ENCODE peak calls at places on chromosomes 3 and 15, in four cellular contexts. L, X, N and H are unnamed samples.
A peak's percentile ranks its signal among the peaks of the same experiment; 100 is the strongest.

GRCh38 chr3:42749753-42750231 is 23.3 kb downstream of the CCDC13 start:
- DNase-seq in L (no peak), X (peak; percentile 54), N (peak; percentile 23), H (peak; percentile 16)

GRCh38 chr15:45386420-45386819 is 8.1 kb upstream of the GATM start:
- DNase-seq in L (no peak), X (no peak), N (no peak), H (peak; percentile 29)

GRCh38 chr15:46723308-46723707 is 994.0 kb upstream of the SEMA6D start:
- DNase-seq in L (no peak), X (no peak), N (no peak), H (no peak)

GRCh38 chr15:88605507-88606436 is 15.4 kb upstream of the AEN start:
- DNase-seq in L (peak; percentile 65), X (peak; percentile 93), N (no peak), H (peak; percentile 20)

GRCh38 chr3:152595975-152596832 is 238.7 kb upstream of the P2RY1 start:
- DNase-seq in L (no peak), X (peak; percentile 16), N (no peak), H (peak; percentile 18)

GRCh38 chr3:34780973-34781372 is 858.4 kb upstream of the ARPP21 start:
- DNase-seq in L (no peak), X (peak; percentile 8), N (no peak), H (no peak)

GRCh38 chr15:48671381-48672022 is 26.0 kb upstream of the FBN1 start:
- DNase-seq in L (no peak), X (no peak), N (peak; percentile 73), H (peak; percentile 85)

GRCh38 chr3:62951037-62951613 is 75.9 kb upstream of the CADPS start:
- DNase-seq in L (no peak), X (no peak), N (no peak), H (no peak)

GRCh38 chr3:33426630-33427341 is 13.4 kb downstream of the UBP1 start:
- DNase-seq in L (no peak), X (no peak), N (peak; percentile 61), H (peak; percentile 74)

GRCh38 chr3:172885704-172886103 is 135.2 kb downstream of the ECT2 start:
- DNase-seq in L (no peak), X (no peak), N (no peak), H (peak; percentile 4)

GRCh38 chr3:10357592-10358308 is 36.8 kb upstream of the SEC13 start:
- DNase-seq in L (no peak), X (no peak), N (peak; percentile 56), H (peak; percentile 40)

GRCh38 chr3:125381743-125382142 is 6.6 kb upstream of the ZNF148 start:
- DNase-seq in L (no peak), X (no peak), N (peak; percentile 55), H (peak; percentile 68)

GRCh38 chr3:197027896-197028710 is 1.5 kb downstream of the MELTF start:
- DNase-seq in L (no peak), X (no peak), N (no peak), H (no peak)

GRCh38 chr3:152719264-152719663 is 115.7 kb upstream of the P2RY1 start:
- DNase-seq in L (peak; percentile 0), X (no peak), N (peak; percentile 60), H (peak; percentile 66)

GRCh38 chr15:29322407-29322806 is 52.8 kb upstream of the NSMCE3 start:
- DNase-seq in L (no peak), X (peak; percentile 30), N (no peak), H (no peak)

GRCh38 chr3:111031538-111031937 is 40.1 kb upstream of the NECTIN3 start:
- DNase-seq in L (no peak), X (no peak), N (no peak), H (no peak)

GRCh38 chr3:196141052-196141865 is 59.4 kb upstream of the TFRC start:
- DNase-seq in L (no peak), X (no peak), N (no peak), H (no peak)

GRCh38 chr15:89971592-89971997 is 29.5 kb upstream of the ZNF710 start:
- DNase-seq in L (peak; percentile 80), X (peak; percentile 87), N (peak; percentile 79), H (peak; percentile 39)

GRCh38 chr15:78950906-78951840 is 6.3 kb upstream of the CTSH start:
- DNase-seq in L (no peak), X (no peak), N (peak; percentile 60), H (peak; percentile 44)

GRCh38 chr3:170809021-170809974 is 60.7 kb downstream of the RPL22L1 start:
- DNase-seq in L (peak; percentile 33), X (peak; percentile 73), N (peak; percentile 95), H (peak; percentile 93)

GRCh38 chr15:59327942-59328341 is 44.7 kb downstream of the MYO1E start:
- DNase-seq in L (no peak), X (no peak), N (no peak), H (no peak)

GRCh38 chr15:85379403-85380131 is 836 bp upstream of the AKAP13 start:
- DNase-seq in L (peak; percentile 17), X (peak; percentile 17), N (peak; percentile 33), H (peak; percentile 44)

GRCh38 chr3:154243353-154243752 is 80.9 kb downstream of the DHX36 start:
- DNase-seq in L (no peak), X (no peak), N (peak; percentile 21), H (peak; percentile 49)

GRCh38 chr15:67120009-67120838 is 54.8 kb downstream of the SMAD3 start:
- DNase-seq in L (no peak), X (no peak), N (no peak), H (no peak)
- H3K4me1 ChIP-seq in L (peaks cover 15% of the 10 kb centered on the region), X (peaks cover 22% of the 10 kb centered on the region), N (peaks cover 91% of the 10 kb centered on the region), H (peaks cover 74% of the 10 kb centered on the region)

GRCh38 chr3:49461443-49462171 is 8.5 kb upstream of the DAG1 start:
- DNase-seq in L (no peak), X (peak; percentile 65), N (peak; percentile 57), H (peak; percentile 62)

GRCh38 chr3:49465269-49466034 is 4.6 kb upstream of the DAG1 start:
- DNase-seq in L (peak; percentile 34), X (peak; percentile 37), N (no peak), H (peak; percentile 51)

GRCh38 chr3:49460188-49460885 is 9.7 kb upstream of the DAG1 start:
- DNase-seq in L (no peak), X (no peak), N (no peak), H (no peak)

GRCh38 chr3:49462222-49462621 is 7.8 kb upstream of the DAG1 start:
- DNase-seq in L (no peak), X (no peak), N (peak; percentile 78), H (peak; percentile 19)

GRCh38 chr3:49460956-49461355 is 9.1 kb upstream of the DAG1 start:
- DNase-seq in L (no peak), X (no peak), N (no peak), H (no peak)
- H2AFZ ChIP-seq in L (no peak overlapping the region), X (peak overlapping the region; percentile 19), N (no peak overlapping the region), H (peak overlapping the region; percentile 86)

GRCh38 chr15:63021031-63021430 is 21.5 kb upstream of the TPM1 start:
- DNase-seq in L (no peak), X (no peak), N (no peak), H (peak; percentile 36)

GRCh38 chr15:63025460-63025859 is 17.1 kb upstream of the TPM1 start:
- DNase-seq in L (no peak), X (no peak), N (no peak), H (no peak)

GRCh38 chr15:63022663-63023062 is 19.9 kb upstream of the TPM1 start:
- DNase-seq in L (no peak), X (no peak), N (no peak), H (no peak)

GRCh38 chr15:63022181-63022580 is 20.4 kb upstream of the TPM1 start:
- DNase-seq in L (no peak), X (no peak), N (no peak), H (no peak)

GRCh38 chr15:63023351-63023945 is 19.1 kb upstream of the TPM1 start:
- DNase-seq in L (no peak), X (no peak), N (no peak), H (peak; percentile 63)
- H3K4me2 ChIP-seq in L (peak overlapping the region; percentile 64), X (no peak overlapping the region), N (no peak overlapping the region), H (peak overlapping the region; percentile 25)

GRCh38 chr15:51731549-51732267 is 5.7 kb downstream of the LYSMD2 start:
- DNase-seq in L (no peak), X (no peak), N (no peak), H (no peak)
- H3K4me1 ChIP-seq in L (peaks cover 24% of the 10 kb centered on the region), X (peaks cover 1% of the 10 kb centered on the region), N (peaks cover 16% of the 10 kb centered on the region), H (peaks cover 13% of the 10 kb centered on the region)

GRCh38 chr3:69922521-69923000 is 77.0 kb upstream of the SAMMSON start:
- DNase-seq in L (no peak), X (no peak), N (no peak), H (no peak)
- H2AFZ ChIP-seq in L (no peak overlapping the region), X (no peak overlapping the region), N (no peak overlapping the region), H (no peak overlapping the region)

GRCh38 chr3:66297260-66297863 is 76.6 kb downstream of the SLC25A26 start:
- DNase-seq in L (no peak), X (no peak), N (no peak), H (no peak)
- H3K4me2 ChIP-seq in L (no peak overlapping the region), X (no peak overlapping the region), N (no peak overlapping the region), H (no peak overlapping the region)